ENCODE peak calls at places on chromosomes 6 and 20, in five cellular contexts. Z is body of pancreas; G is NCI-H1105 treated with DMSO at 0.1 percent for 48 hours; T is stimulated activated CD4-positive, alpha-beta T cell treated with anti-CD3 and anti-CD28 coated beads, Interleukin-15, amount 100 ng/mL, for 24 hours; W is EL. O is an unnamed sample.

GRCh38 chr6:1485678-1486077 is 96.3 kb downstream of the FOXF2 start:
- DNase-seq in Z (no peak), G (no peak), T (no peak), W (peak; percentile 90), O (no peak)

GRCh38 chr6:148885154-148885870 is 138.5 kb downstream of the UST start:
- DNase-seq in Z (no peak), G (no peak), T (no peak), W (peak; percentile 79), O (no peak)

GRCh38 chr6:13278184-13278583 is 50.2 kb downstream of the TBC1D7 start:
- DNase-seq in Z (no peak), G (peak; percentile 26), T (peak; percentile 25), W (no peak), O (no peak)

GRCh38 chr6:131740161-131740560 is 29.3 kb upstream of the CTAGE9 start:
- DNase-seq in Z (no peak), G (no peak), T (no peak), W (peak; percentile 84), O (no peak)

GRCh38 chr6:135861189-135861588 is 9.7 kb downstream of the PDE7B start:
- DNase-seq in Z (no peak), G (no peak), T (no peak), W (no peak), O (no peak)

GRCh38 chr20:3919352-3919751 is 30.2 kb downstream of the PANK2 start:
- DNase-seq in Z (no peak), G (no peak), T (no peak), W (no peak), O (no peak)

GRCh38 chr20:40689100-40689942 is at the start of gene MAFB:
- DNase-seq in Z (peak; percentile 95), G (peak; percentile 91), T (peak; percentile 71), W (peak; percentile 74), O (no peak)

GRCh38 chr6:137851669-137852068 is 15.4 kb upstream of the TNFAIP3 start:
- DNase-seq in Z (no peak), G (no peak), T (peak; percentile 52), W (no peak), O (no peak)

GRCh38 chr6:109315331-109316129 is 66.7 kb downstream of the CD164 start:
- DNase-seq in Z (no peak), G (no peak), T (no peak), W (no peak), O (no peak)

GRCh38 chr20:40443731-40444130 is 245.3 kb downstream of the MAFB start:
- DNase-seq in Z (no peak), G (no peak), T (no peak), W (no peak), O (no peak)

GRCh38 chr6:16399198-16399597 is 160.8 kb downstream of the GMPR start:
- DNase-seq in Z (no peak), G (no peak), T (no peak), W (no peak), O (no peak)